ENCODE peak calls at places on chromosomes 3 and 15, in seven cellular contexts. One of them, this sample, is unnamed.
A peak's percentile ranks its signal among the peaks of the same experiment; 100 is the strongest.

GRCh38 chr3:98856724-98857123 is 44.8 kb downstream of the DCBLD2 start:
- DNase-seq in SK-N-SH: no peak
- DNase-seq in GM12891: no peak
- DNase-seq in K562: no peak
- DNase-seq in H1: no peak
- DNase-seq in HepG2: no peak
- DNase-seq in GM12878: no peak
- DNase-seq in this sample: no peak

GRCh38 chr3:60277376-60277800 is 973.9 kb downstream of the FHIT start:
- DNase-seq in SK-N-SH: no peak
- DNase-seq in GM12891: no peak
- DNase-seq in K562: peak; percentile 39
- DNase-seq in H1: no peak
- DNase-seq in HepG2: no peak
- DNase-seq in GM12878: no peak
- DNase-seq in this sample: no peak

GRCh38 chr3:194323785-194324735 is 27.1 kb downstream of the CPN2 start:
- DNase-seq in SK-N-SH: peak; percentile 83
- DNase-seq in GM12891: peak; percentile 66
- DNase-seq in K562: peak; percentile 75
- DNase-seq in H1: no peak
- DNase-seq in HepG2: peak; percentile 59
- DNase-seq in GM12878: no peak
- DNase-seq in this sample: peak; percentile 53

GRCh38 chr3:88725440-88725839 is 382.0 kb upstream of the EPHA3 start:
- DNase-seq in SK-N-SH: no peak
- DNase-seq in GM12891: no peak
- DNase-seq in K562: no peak
- DNase-seq in H1: no peak
- DNase-seq in HepG2: no peak
- DNase-seq in GM12878: no peak
- DNase-seq in this sample: no peak

GRCh38 chr3:195580733-195581443 is 2.9 kb downstream of the APOD start:
- DNase-seq in SK-N-SH: no peak
- DNase-seq in GM12891: no peak
- DNase-seq in K562: no peak
- DNase-seq in H1: no peak
- DNase-seq in HepG2: no peak
- DNase-seq in GM12878: no peak
- DNase-seq in this sample: no peak

GRCh38 chr3:138405486-138405885 is 28.9 kb upstream of the ESYT3 start:
- DNase-seq in SK-N-SH: no peak
- DNase-seq in GM12891: no peak
- DNase-seq in K562: no peak
- DNase-seq in H1: no peak
- DNase-seq in HepG2: no peak
- DNase-seq in GM12878: no peak
- DNase-seq in this sample: no peak

GRCh38 chr3:113117511-113118302 is 93.7 kb upstream of the BOC start:
- DNase-seq in SK-N-SH: no peak
- DNase-seq in GM12891: no peak
- DNase-seq in K562: no peak
- DNase-seq in H1: no peak
- DNase-seq in HepG2: no peak
- DNase-seq in GM12878: no peak
- DNase-seq in this sample: no peak

GRCh38 chr15:39149636-39150035 is 431.2 kb upstream of the THBS1 start:
- DNase-seq in SK-N-SH: no peak
- DNase-seq in GM12891: no peak
- DNase-seq in K562: no peak
- DNase-seq in H1: no peak
- DNase-seq in HepG2: no peak
- DNase-seq in GM12878: no peak
- DNase-seq in this sample: no peak

GRCh38 chr3:158718490-158719170 is 13.6 kb downstream of the RARRES1 start:
- DNase-seq in SK-N-SH: no peak
- DNase-seq in GM12891: no peak
- DNase-seq in K562: no peak
- DNase-seq in H1: no peak
- DNase-seq in HepG2: no peak
- DNase-seq in GM12878: no peak
- DNase-seq in this sample: no peak

GRCh38 chr3:110246796-110247369 is 824.7 kb upstream of the NECTIN3 start:
- DNase-seq in SK-N-SH: no peak
- DNase-seq in GM12891: no peak
- DNase-seq in K562: no peak
- DNase-seq in H1: no peak
- DNase-seq in HepG2: no peak
- DNase-seq in GM12878: no peak
- DNase-seq in this sample: no peak

GRCh38 chr3:131608296-131608695 is 105.5 kb upstream of the MRPL3 start:
- DNase-seq in SK-N-SH: no peak
- DNase-seq in GM12891: no peak
- DNase-seq in K562: no peak
- DNase-seq in H1: no peak
- DNase-seq in HepG2: no peak
- DNase-seq in GM12878: peak; percentile 17
- DNase-seq in this sample: no peak

GRCh38 chr3:142224482-142225072 is 808 bp downstream of the GK5 start:
- DNase-seq in SK-N-SH: no peak
- DNase-seq in GM12891: no peak
- DNase-seq in K562: no peak
- DNase-seq in H1: no peak
- DNase-seq in HepG2: no peak
- DNase-seq in GM12878: no peak
- DNase-seq in this sample: no peak

GRCh38 chr3:110811050-110811449 is 260.6 kb upstream of the NECTIN3 start:
- DNase-seq in SK-N-SH: no peak
- DNase-seq in GM12891: no peak
- DNase-seq in K562: no peak
- DNase-seq in H1: no peak
- DNase-seq in HepG2: peak; percentile 23
- DNase-seq in GM12878: no peak
- DNase-seq in this sample: no peak

GRCh38 chr3:142724682-142725351 is 983 bp downstream of the TRPC1 start:
- DNase-seq in SK-N-SH: peak; percentile 71
- DNase-seq in GM12891: no peak
- DNase-seq in K562: peak; percentile 36
- DNase-seq in H1: peak; percentile 82
- DNase-seq in HepG2: peak; percentile 68
- DNase-seq in GM12878: no peak
- DNase-seq in this sample: no peak

GRCh38 chr3:49081429-49081828 is 12.4 kb downstream of the QRICH1 start:
- DNase-seq in SK-N-SH: no peak
- DNase-seq in GM12891: no peak
- DNase-seq in K562: no peak
- DNase-seq in H1: no peak
- DNase-seq in HepG2: no peak
- DNase-seq in GM12878: no peak
- DNase-seq in this sample: no peak

GRCh38 chr3:40169983-40170382 is 139.5 kb upstream of the EIF1B start:
- DNase-seq in SK-N-SH: no peak
- DNase-seq in GM12891: peak; percentile 14
- DNase-seq in K562: no peak
- DNase-seq in H1: no peak
- DNase-seq in HepG2: no peak
- DNase-seq in GM12878: no peak
- DNase-seq in this sample: peak; percentile 19

GRCh38 chr3:156642750-156643728 is 31.4 kb upstream of the TIPARP start:
- DNase-seq in SK-N-SH: peak; percentile 12
- DNase-seq in GM12891: no peak
- DNase-seq in K562: no peak
- DNase-seq in H1: no peak
- DNase-seq in HepG2: no peak
- DNase-seq in GM12878: no peak
- DNase-seq in this sample: no peak

GRCh38 chr3:15221574-15222217 is 15.7 kb downstream of the CAPN7 start:
- DNase-seq in SK-N-SH: no peak
- DNase-seq in GM12891: no peak
- DNase-seq in K562: no peak
- DNase-seq in H1: no peak
- DNase-seq in HepG2: no peak
- DNase-seq in GM12878: no peak
- DNase-seq in this sample: no peak

GRCh38 chr3:65919841-65920240 is 118.9 kb downstream of the MAGI1 start:
- DNase-seq in SK-N-SH: no peak
- DNase-seq in GM12891: no peak
- DNase-seq in K562: no peak
- DNase-seq in H1: no peak
- DNase-seq in HepG2: no peak
- DNase-seq in GM12878: no peak
- DNase-seq in this sample: no peak

GRCh38 chr3:73561494-73561893 is 63.2 kb downstream of the PDZRN3 start:
- DNase-seq in SK-N-SH: no peak
- DNase-seq in GM12891: no peak
- DNase-seq in K562: no peak
- DNase-seq in H1: no peak
- DNase-seq in HepG2: no peak
- DNase-seq in GM12878: no peak
- DNase-seq in this sample: no peak

GRCh38 chr15:94445529-94446160 is 214.3 kb downstream of the MCTP2 start:
- DNase-seq in SK-N-SH: no peak
- DNase-seq in GM12891: no peak
- DNase-seq in K562: no peak
- DNase-seq in H1: no peak
- DNase-seq in HepG2: no peak
- DNase-seq in GM12878: no peak
- DNase-seq in this sample: no peak

GRCh38 chr3:133476971-133477375 is 77.1 kb downstream of the BFSP2 start:
- DNase-seq in SK-N-SH: no peak
- DNase-seq in GM12891: no peak
- DNase-seq in K562: no peak
- DNase-seq in H1: no peak
- DNase-seq in HepG2: no peak
- DNase-seq in GM12878: no peak
- DNase-seq in this sample: no peak

GRCh38 chr3:79618883-79619282 is 148.9 kb downstream of the ROBO1 start:
- DNase-seq in SK-N-SH: no peak
- DNase-seq in GM12891: no peak
- DNase-seq in K562: no peak
- DNase-seq in H1: no peak
- DNase-seq in HepG2: no peak
- DNase-seq in GM12878: no peak
- DNase-seq in this sample: no peak

GRCh38 chr3:119700269-119700919 is 2.4 kb upstream of the CFAP91 start:
- DNase-seq in SK-N-SH: no peak
- DNase-seq in GM12891: no peak
- DNase-seq in K562: no peak
- DNase-seq in H1: no peak
- DNase-seq in HepG2: peak; percentile 3
- DNase-seq in GM12878: peak; percentile 74
- DNase-seq in this sample: no peak

GRCh38 chr3:161372321-161373260 is 1.3 kb upstream of the SPTSSB start:
- DNase-seq in SK-N-SH: peak; percentile 74
- DNase-seq in GM12891: peak; percentile 16
- DNase-seq in K562: no peak
- DNase-seq in H1: peak; percentile 73
- DNase-seq in HepG2: no peak
- DNase-seq in GM12878: no peak
- DNase-seq in this sample: peak; percentile 25

DNA sequence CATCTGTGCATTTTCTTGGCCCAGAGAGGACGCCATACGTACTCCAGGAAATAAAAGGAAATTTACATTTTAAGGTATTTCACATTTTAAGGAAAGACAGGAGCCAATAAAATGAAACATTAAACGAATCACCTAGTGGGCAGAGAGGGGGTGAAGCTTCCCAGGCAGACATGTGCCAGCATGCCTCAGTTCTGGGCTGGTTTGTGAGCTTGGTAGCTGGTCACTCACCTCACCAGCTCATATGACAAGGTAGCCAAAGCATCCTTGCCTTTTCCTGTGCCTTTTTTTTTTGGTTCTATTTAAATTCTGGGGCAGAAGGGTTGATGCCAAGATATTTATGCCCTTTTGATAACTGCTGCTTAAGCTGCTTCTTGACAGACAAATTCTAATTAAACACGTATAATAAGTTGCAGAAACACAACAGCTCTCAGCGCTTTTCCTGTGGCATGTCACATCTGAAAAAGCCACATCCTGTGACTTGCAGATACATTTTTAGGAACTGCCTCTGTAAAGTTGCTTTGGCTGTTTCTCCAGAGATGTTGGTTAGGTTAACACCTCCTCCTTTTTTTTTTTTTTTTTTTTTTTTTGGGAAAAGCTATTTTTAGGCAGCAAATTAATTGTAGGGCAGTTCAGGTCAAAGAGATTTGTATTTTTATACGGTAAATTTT is 218.6 kb downstream of the PDCD6IP start:
- DNase-seq in SK-N-SH: no peak
- DNase-seq in GM12891: no peak
- DNase-seq in K562: no peak
- DNase-seq in H1: no peak
- DNase-seq in HepG2: no peak
- DNase-seq in GM12878: peak; percentile 50
- DNase-seq in this sample: no peak
- TF ChIP-seq TAF1 in SK-N-SH: no peak
- TF ChIP-seq TAF1 in GM12891: no peak
- TF ChIP-seq TAF1 in K562: no peak
- TF ChIP-seq TAF1 in H1: no peak
- TF ChIP-seq TAF1 in HepG2: no peak
- TF ChIP-seq TAF1 in GM12878: no peak
- TF ChIP-seq TAF1 in this sample: no peak

DNA sequence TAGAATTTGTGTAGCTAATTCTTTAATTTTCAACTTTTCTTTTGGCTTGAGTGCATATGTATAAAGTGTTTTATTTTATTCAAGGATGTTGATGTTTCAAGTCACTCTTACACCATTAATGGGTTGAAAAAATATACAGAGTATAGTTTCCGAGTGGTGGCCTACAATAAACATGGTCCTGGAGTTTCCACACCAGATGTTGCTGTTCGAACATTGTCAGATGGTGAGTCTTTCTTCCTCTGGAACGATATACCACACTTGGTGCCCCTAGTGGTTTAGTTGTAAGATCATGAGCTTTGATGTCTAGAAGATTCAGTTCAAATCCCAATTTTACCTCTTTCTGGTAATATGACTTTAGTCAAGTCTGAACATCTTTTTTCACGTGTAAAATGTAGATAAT is 119.3 kb downstream of the HCN4 start:
- DNase-seq in SK-N-SH: no peak
- DNase-seq in GM12891: no peak
- DNase-seq in K562: no peak
- DNase-seq in H1: no peak
- DNase-seq in HepG2: no peak
- DNase-seq in GM12878: no peak
- DNase-seq in this sample: no peak
- TF ChIP-seq POLR2AphosphoS5 in SK-N-SH: no peak
- TF ChIP-seq POLR2AphosphoS5 in GM12891: no peak
- TF ChIP-seq POLR2AphosphoS5 in K562: no peak
- TF ChIP-seq POLR2AphosphoS5 in H1: no peak
- TF ChIP-seq POLR2AphosphoS5 in HepG2: no peak
- TF ChIP-seq POLR2AphosphoS5 in GM12878: no peak
- TF ChIP-seq POLR2AphosphoS5 in this sample: no peak

GRCh38 chr3:146019508-146019907 is 141.5 kb downstream of the PLOD2 start:
- DNase-seq in SK-N-SH: no peak
- DNase-seq in GM12891: no peak
- DNase-seq in K562: no peak
- DNase-seq in H1: no peak
- DNase-seq in HepG2: no peak
- DNase-seq in GM12878: no peak
- DNase-seq in this sample: no peak
- TF ChIP-seq TAF1 in SK-N-SH: no peak
- TF ChIP-seq TAF1 in GM12891: no peak
- TF ChIP-seq TAF1 in K562: no peak
- TF ChIP-seq TAF1 in H1: no peak
- TF ChIP-seq TAF1 in HepG2: no peak
- TF ChIP-seq TAF1 in GM12878: no peak
- TF ChIP-seq TAF1 in this sample: no peak

GRCh38 chr15:96353378-96353930 is 23.0 kb downstream of the NR2F2 start:
- DNase-seq in SK-N-SH: no peak
- DNase-seq in GM12891: no peak
- DNase-seq in K562: no peak
- DNase-seq in H1: no peak
- DNase-seq in HepG2: no peak
- DNase-seq in GM12878: no peak
- DNase-seq in this sample: no peak
- TF ChIP-seq POLR2AphosphoS5 in SK-N-SH: no peak
- TF ChIP-seq POLR2AphosphoS5 in GM12891: no peak
- TF ChIP-seq POLR2AphosphoS5 in K562: no peak
- TF ChIP-seq POLR2AphosphoS5 in H1: no peak
- TF ChIP-seq POLR2AphosphoS5 in HepG2: no peak
- TF ChIP-seq POLR2AphosphoS5 in GM12878: no peak
- TF ChIP-seq POLR2AphosphoS5 in this sample: no peak

This sample was measured in GM12892.